ENCODE peak calls at places on chromosomes 5 and 9, in five cellular contexts. I is Peyer's patch, O is mammary epithelial cell, Z is HepG2, L is tibial artery. J is an unnamed sample.

GRCh38 chr5:127572930-127573329 is 55.5 kb downstream of the PRRC1 start:
- DNase-seq in O (no peak), I (no peak), Z (no peak), L (no peak), J (no peak)

GRCh38 chr9:4666042-4666699 is at the start of gene SPATA6L:
- DNase-seq in Z (peak), I (peak), L (peak), O (peak), J (peak)

GRCh38 chr9:109206670-109207069 is 39.6 kb upstream of the FRRS1L start:
- DNase-seq in L (no peak), Z (peak), I (no peak), O (no peak), J (no peak)

GRCh38 chr5:103849934-103850333 is 287.3 kb upstream of the NUDT12 start:
- DNase-seq in Z (no peak), I (no peak), L (no peak), O (peak), J (no peak)

GRCh38 chr9:97911528-97911927 is 10.8 kb downstream of the TRMO start:
- DNase-seq in Z (no peak), I (no peak), L (no peak), O (no peak), J (no peak)

GRCh38 chr9:33926746-33927485 is 110.0 kb downstream of the UBE2R2 start:
- DNase-seq in O (no peak), Z (no peak), L (no peak), I (no peak), J (no peak)

GRCh38 chr5:90548069-90548593 is 10.5 kb upstream of the ADGRV1 start:
- DNase-seq in L (no peak), Z (peak), O (no peak), I (no peak), J (peak)

GRCh38 chr9:133492061-133493021 is 13.4 kb upstream of the SLC2A6 start:
- DNase-seq in L (no peak), I (no peak), Z (no peak), O (peak), J (peak)

GRCh38 chr9:120571443-120572257 is 8.3 kb downstream of the CDK5RAP2 start:
- DNase-seq in O (no peak), L (peak), Z (peak), I (no peak), J (peak)

GRCh38 chr5:154811653-154812465 is 38.5 kb downstream of the FAXDC2 start:
- DNase-seq in L (peak), Z (peak), O (peak), I (peak), J (peak)

GRCh38 chr9:104836235-104836634 is 72.3 kb downstream of the NIPSNAP3B start:
- DNase-seq in O (no peak), Z (no peak), L (no peak), I (no peak), J (no peak)

GRCh38 chr5:61678966-61679365 is 346.9 kb downstream of the ZSWIM6 start:
- DNase-seq in I (no peak), L (no peak), O (no peak), Z (no peak), J (no peak)

GRCh38 chr9:94639045-94639995 is at the start of gene FBP1:
- DNase-seq in L (peak), O (no peak), Z (no peak), I (peak), J (peak)

GRCh38 chr5:14246350-14247053 is 103.4 kb downstream of the TRIO start:
- DNase-seq in O (no peak), Z (no peak), L (no peak), I (no peak), J (no peak)

GRCh38 chr5:32887390-32887789 is 176.3 kb downstream of the NPR3 start:
- DNase-seq in Z (no peak), I (no peak), O (no peak), L (no peak), J (no peak)

GRCh38 chr5:115151208-115151805 is 18.4 kb downstream of the TRIM36 start:
- DNase-seq in L (no peak), Z (no peak), I (no peak), O (no peak), J (no peak)

GRCh38 chr9:88818495-88819201 is 172.6 kb upstream of the S1PR3 start:
- DNase-seq in O (peak), I (no peak), Z (no peak), L (no peak), J (no peak)

GRCh38 chr9:109759584-109759983 is 20.4 kb upstream of the PALM2AKAP2 start:
- DNase-seq in O (no peak), L (no peak), Z (no peak), I (no peak), J (no peak)

GRCh38 chr5:126998201-126998631 is 32.1 kb downstream of the MARCHF3 start:
- DNase-seq in Z (no peak), L (no peak), I (peak), O (no peak), J (no peak)

GRCh38 chr5:150573867-150574817 is 66.2 kb downstream of the NDST1 start:
- DNase-seq in Z (peak), I (no peak), O (no peak), L (no peak), J (no peak)
- TF ChIP-seq CTCF in Z (peak), I (peak), O (no peak), L (no peak), J (no peak)

GRCh38 chr9:35488566-35489312 is 1.2 kb upstream of the RUSC2 start:
- DNase-seq in Z (peak), L (no peak), I (no peak), O (no peak), J (no peak)

GRCh38 chr9:35490155-35490909 is 421 bp downstream of the RUSC2 start:
- DNase-seq in L (peak), Z (no peak), O (peak), I (no peak), J (peak)

GRCh38 chr9:35489313-35490154 is at the start of gene RUSC2:
- DNase-seq in Z (peak), I (peak), O (peak), L (peak), J (peak)

GRCh38 chr9:35488019-35488418 is 1.9 kb upstream of the RUSC2 start:
- DNase-seq in Z (no peak), O (no peak), I (no peak), L (no peak), J (no peak)

DNA sequence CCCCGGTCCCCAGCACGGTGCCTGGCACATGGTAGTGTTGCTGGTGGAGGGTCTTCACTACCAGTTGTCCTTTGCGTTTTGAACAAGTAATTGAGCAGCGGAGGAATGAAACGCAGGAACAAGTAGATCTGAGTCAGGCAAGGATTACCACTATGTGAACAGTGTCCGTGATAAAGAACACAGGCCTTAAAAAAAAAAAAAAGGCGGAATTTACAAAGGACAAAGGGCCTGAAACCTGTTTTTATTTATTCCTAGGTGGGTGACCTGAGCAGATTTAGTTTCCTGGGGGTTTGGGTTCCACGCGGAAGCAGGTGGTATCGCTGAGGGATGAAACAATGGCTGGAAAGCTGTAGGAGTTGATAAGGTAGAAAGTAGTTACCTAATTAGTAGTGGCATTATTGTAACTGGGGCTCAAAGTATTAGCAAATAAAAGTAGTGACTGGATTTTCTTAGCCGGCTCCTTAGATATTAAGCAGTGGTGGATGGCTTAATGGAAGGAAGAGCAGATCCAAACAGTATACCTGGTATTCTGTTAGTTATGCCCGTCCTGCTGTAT is 1.1 kb downstream of the RUSC2 start:
- DNase-seq in I (no peak), Z (no peak), L (no peak), O (peak), J (no peak)
- H3K27ac ChIP-seq in I (peak), Z (peak), L (peak), O (peak), J (peak)

DNA sequence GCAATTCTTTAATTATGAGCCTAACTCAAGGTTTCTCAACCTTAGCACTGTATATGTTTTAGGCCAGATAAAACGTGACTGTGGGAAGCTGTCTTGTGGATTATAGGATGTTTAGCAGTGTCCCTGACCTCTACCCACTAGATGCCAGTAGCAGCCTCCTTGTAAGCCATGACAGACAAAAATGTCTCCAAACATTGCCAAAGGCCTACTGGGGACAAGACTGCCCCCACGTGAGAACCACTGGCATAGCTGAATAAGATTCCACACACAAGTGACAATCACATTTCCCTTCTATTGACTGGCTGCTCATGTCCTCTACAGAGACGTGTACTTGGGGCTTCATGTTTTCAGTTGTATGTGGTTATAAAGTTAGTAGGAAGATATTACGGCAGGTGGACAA is 55.4 kb downstream of the GOLM1 start:
- DNase-seq in Z (peak), O (no peak), L (no peak), I (no peak), J (no peak)
- TF ChIP-seq CTCF in Z (peak), O (no peak), L (no peak), I (no peak), J (no peak)

GRCh38 chr5:60672693-60673264 is 27.2 kb downstream of the DEPDC1B start:
- DNase-seq in L (no peak), O (no peak), Z (peak), I (no peak), J (no peak)

GRCh38 chr5:60674670-60675069 is 25.3 kb downstream of the DEPDC1B start:
- DNase-seq in O (no peak), L (no peak), Z (no peak), I (no peak), J (no peak)

GRCh38 chr5:60673329-60673728 is 26.6 kb downstream of the DEPDC1B start:
- DNase-seq in O (no peak), I (no peak), Z (no peak), L (no peak), J (no peak)

GRCh38 chr5:60675286-60675685 is 24.7 kb downstream of the DEPDC1B start:
- DNase-seq in I (no peak), Z (no peak), L (no peak), O (no peak), J (no peak)

GRCh38 chr5:60674251-60674650 is 25.7 kb downstream of the DEPDC1B start:
- DNase-seq in L (no peak), Z (no peak), I (no peak), O (no peak), J (no peak)
- H3K27ac ChIP-seq in L (no peak), Z (peak), I (no peak), O (no peak), J (no peak)

DNA sequence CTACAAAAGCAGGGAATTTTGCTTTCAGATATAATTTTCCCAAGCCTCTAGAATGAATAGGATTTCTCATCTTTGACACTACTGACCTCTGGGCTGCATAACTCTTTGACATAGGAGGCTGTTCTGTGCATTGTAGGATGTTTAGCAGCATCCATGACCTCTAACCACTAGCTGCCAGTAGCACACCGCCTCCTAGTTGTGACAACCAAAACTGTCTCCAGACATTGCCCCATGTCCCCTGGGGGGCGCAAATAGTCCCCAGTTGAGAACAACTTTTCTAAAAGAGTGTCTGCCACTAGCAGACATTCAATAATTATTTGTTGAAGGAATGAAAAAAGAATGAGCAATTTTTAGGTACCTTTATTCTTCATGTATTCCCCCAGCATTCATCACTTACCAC is 51.8 kb downstream of the POU4F3 start:
- DNase-seq in Z (peak), O (no peak), L (no peak), I (no peak), J (no peak)
- TF ChIP-seq CTCF in Z (no peak), O (no peak), L (no peak), I (no peak), J (no peak)

DNA sequence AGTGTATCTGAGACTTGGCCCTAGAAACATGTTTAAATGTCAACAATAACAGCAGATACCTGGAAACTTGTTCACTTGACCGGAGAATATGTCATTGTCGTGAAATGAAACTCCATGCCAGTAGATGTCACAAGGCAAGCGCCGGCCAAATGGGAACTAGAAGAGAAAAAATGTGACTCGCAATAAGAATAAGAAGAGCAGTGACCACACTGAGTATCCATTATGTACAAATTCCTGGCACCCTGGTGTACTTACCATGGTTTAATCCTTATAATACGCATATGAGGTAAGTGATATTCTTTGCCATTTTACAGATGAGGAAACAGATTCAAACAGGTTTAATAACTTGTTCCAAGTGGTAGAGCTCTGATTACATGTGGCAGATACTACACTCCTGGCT is 53.9 kb downstream of the TTLL11 start:
- DNase-seq in Z (no peak), L (no peak), I (no peak), O (no peak), J (no peak)
- H3K27ac ChIP-seq in Z (no peak), L (no peak), I (no peak), O (no peak), J (no peak)

GRCh38 chr5:110335361-110336046 is 391.0 kb downstream of the TMEM232 start:
- DNase-seq in O (no peak), L (no peak), Z (no peak), I (no peak), J (no peak)

GRCh38 chr5:110329955-110330354 is 396.5 kb downstream of the TMEM232 start:
- DNase-seq in O (no peak), I (no peak), Z (no peak), L (no peak), J (no peak)

GRCh38 chr5:110338336-110339083 is 388.0 kb downstream of the TMEM232 start:
- DNase-seq in Z (no peak), I (no peak), O (no peak), L (no peak), J (no peak)

DNA sequence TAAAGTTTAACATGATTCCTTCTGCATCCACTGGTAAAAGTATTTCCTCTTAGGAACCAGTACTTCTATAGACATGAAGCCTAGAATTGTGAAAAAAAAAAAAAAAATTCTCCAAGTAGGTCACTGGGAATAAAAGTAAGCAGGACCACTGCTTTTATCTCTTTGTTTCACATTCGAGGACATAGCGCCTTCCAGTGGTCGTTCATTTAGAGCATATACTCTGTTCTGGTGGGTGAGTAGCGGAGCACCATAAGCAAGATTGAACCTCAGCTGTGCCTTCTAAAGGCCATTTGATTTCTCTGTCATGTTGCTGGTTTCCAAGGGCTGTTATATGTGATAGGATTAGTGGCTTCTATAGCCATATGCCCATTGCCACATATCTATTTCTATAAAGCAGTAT is 393.1 kb downstream of the TMEM232 start:
- DNase-seq in Z (peak), I (no peak), O (no peak), L (no peak), J (no peak)
- TF ChIP-seq CTCF in Z (peak), I (no peak), O (no peak), L (no peak), J (no peak)

DNA sequence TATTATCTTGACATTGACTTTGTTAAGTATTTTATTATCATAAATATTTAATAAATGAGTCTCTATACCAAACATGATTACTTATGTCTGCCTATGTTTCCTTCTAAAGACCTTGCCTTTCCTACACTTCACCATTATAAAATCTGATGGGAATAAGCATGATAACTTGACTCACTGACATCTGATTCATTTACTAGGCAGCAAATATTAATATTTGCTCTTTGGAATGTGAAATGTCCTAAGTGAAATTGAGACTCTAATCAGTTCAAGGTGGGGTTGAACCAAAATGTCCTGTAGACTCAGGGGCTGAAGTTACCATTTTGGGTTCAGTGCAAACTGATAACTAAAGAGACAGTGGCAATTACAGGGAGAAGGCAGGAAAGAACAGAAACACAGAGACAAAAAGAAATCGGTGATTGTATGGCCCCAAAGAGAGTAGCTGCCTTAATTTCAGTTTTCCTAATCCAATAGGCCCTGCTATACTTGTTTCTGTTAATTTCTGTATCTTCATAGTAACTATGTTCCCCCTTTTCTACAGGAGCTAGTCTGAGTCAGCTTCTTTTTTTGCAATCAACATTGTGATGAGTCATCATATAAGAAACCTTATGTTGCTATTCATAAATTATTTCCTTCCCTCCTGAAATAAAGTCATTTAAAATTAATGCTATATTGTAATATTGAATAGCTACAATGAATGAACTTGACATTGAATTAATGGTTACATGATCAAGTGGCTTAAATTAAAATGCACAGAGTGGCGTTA is 296.8 kb downstream of the PDE4D start:
- DNase-seq in I (no peak), Z (no peak), O (peak), L (no peak), J (no peak)
- H3K27ac ChIP-seq in I (no peak), Z (no peak), O (peak), L (peak), J (no peak)

J was measured in lower lobe of right lung.